ENCODE peak calls at places on chromosome 14, in ten cellular contexts. T is fibroblast of the conjunctiva; O is AG08396; W is stimulated activated CD8-positive, alpha-beta memory T cell treated with anti-CD3 and anti-CD28 coated beads, Interleukin-4, amount 100 ng/mL, for 1 hour; N is retina; G is left cardiac atrium; V is non-pigmented ciliary epithelial cell; K is T-helper 1 cell; Y is gastrocnemius medialis; P is M059J. X is an unnamed sample.

GRCh38 chr14:100747021-100747586 is 20.4 kb downstream of the DLK1 start:
- DNase-seq in Y (no peak), N (no peak), W (no peak), K (no peak), O (peak; percentile 45), P (peak; percentile 88), V (peak; percentile 65), T (peak; percentile 89), G (no peak), X (no peak)

GRCh38 chr14:34944744-34945143 is 38.0 kb upstream of the SRP54 start:
- DNase-seq in W (no peak), G (no peak), N (no peak), O (no peak), Y (no peak), T (no peak), P (no peak), K (no peak), V (no peak), X (no peak)

GRCh38 chr14:34766611-34767010 is 52.2 kb upstream of the CFL2 start:
- DNase-seq in T (peak; percentile 38), Y (no peak), P (no peak), O (no peak), V (no peak), G (no peak), N (no peak), K (no peak), W (no peak), X (no peak)

GRCh38 chr14:75406102-75406501 is 21.7 kb upstream of the JDP2 start:
- DNase-seq in W (no peak), T (no peak), P (no peak), G (no peak), K (no peak), O (no peak), Y (no peak), V (no peak), N (no peak), X (no peak)

GRCh38 chr14:92503756-92504491 is 9.7 kb upstream of the RIN3 start:
- DNase-seq in T (no peak), O (peak; percentile 57), Y (no peak), V (no peak), W (no peak), N (no peak), K (no peak), G (no peak), P (peak; percentile 96), X (no peak)

GRCh38 chr14:100536141-100536540 is 51.1 kb downstream of the BEGAIN start:
- DNase-seq in O (no peak), V (no peak), P (no peak), G (no peak), Y (no peak), T (no peak), K (no peak), N (no peak), W (no peak), X (peak; percentile 10)

GRCh38 chr14:74614508-74615495 is 2.8 kb upstream of the LTBP2 start:
- DNase-seq in V (no peak), P (peak; percentile 62), Y (no peak), T (no peak), O (no peak), G (no peak), N (no peak), W (no peak), K (no peak), X (no peak)

GRCh38 chr14:90488256-90488655 is 91.4 kb downstream of the CALM1 start:
- DNase-seq in G (no peak), Y (no peak), N (no peak), K (no peak), P (no peak), T (no peak), V (no peak), O (no peak), W (no peak), X (no peak)

GRCh38 chr14:23633160-23633701 is 2.9 kb upstream of the DHRS2 start:
- DNase-seq in P (no peak), W (no peak), G (no peak), Y (no peak), K (no peak), O (no peak), V (no peak), T (no peak), N (peak; percentile 21), X (no peak)

GRCh38 chr14:76985021-76985420 is 43.5 kb downstream of the IRF2BPL start:
- DNase-seq in O (no peak), Y (no peak), G (no peak), N (no peak), K (no peak), V (peak; percentile 36), T (no peak), P (no peak), W (no peak), X (no peak)

GRCh38 chr14:53942970-53943750 is 13.5 kb downstream of the BMP4 start:
- DNase-seq in T (no peak), W (no peak), G (no peak), N (no peak), P (no peak), Y (no peak), K (no peak), O (no peak), V (no peak), X (no peak)

GRCh38 chr14:102055181-102055901 is 31.5 kb downstream of the HSP90AA1 start:
- DNase-seq in P (peak; percentile 68), K (no peak), N (no peak), O (peak; percentile 83), Y (no peak), T (peak; percentile 13), W (no peak), V (peak; percentile 50), G (no peak), X (no peak)

GRCh38 chr14:100717371-100717770 is 9.3 kb upstream of the DLK1 start:
- DNase-seq in V (no peak), O (no peak), W (no peak), Y (no peak), G (no peak), K (no peak), T (no peak), N (no peak), P (no peak), X (no peak)

GRCh38 chr14:61812347-61813100 is 50.3 kb downstream of the SNAPC1 start:
- DNase-seq in Y (no peak), P (no peak), V (no peak), T (no peak), O (peak; percentile 43), G (peak; percentile 25), W (no peak), K (no peak), N (peak; percentile 81), X (no peak)

GRCh38 chr14:102481791-102482238 is 27.8 kb downstream of the ANKRD9 start:
- DNase-seq in Y (no peak), G (no peak), O (no peak), V (peak; percentile 11), P (peak; percentile 59), W (no peak), N (no peak), K (no peak), T (no peak), X (no peak)

GRCh38 chr14:101727611-101728010 is 33.9 kb upstream of the PPP2R5C start:
- DNase-seq in K (no peak), G (no peak), O (no peak), P (no peak), W (no peak), N (no peak), Y (no peak), T (no peak), V (no peak), X (no peak)

GRCh38 chr14:89444044-89444443 is 27.0 kb upstream of the FOXN3 start:
- DNase-seq in T (no peak), P (no peak), Y (no peak), G (no peak), O (no peak), N (no peak), V (no peak), K (no peak), W (no peak), X (no peak)

GRCh38 chr14:94145902-94146527 is 16.6 kb upstream of the IFI27L2 start:
- DNase-seq in O (no peak), P (no peak), N (no peak), T (no peak), V (no peak), K (no peak), Y (no peak), W (no peak), G (no peak), X (no peak)

GRCh38 chr14:52267501-52268190 is at the start of gene PTGDR:
- DNase-seq in V (no peak), K (peak; percentile 40), T (no peak), G (peak; percentile 54), N (peak; percentile 72), P (peak; percentile 14), Y (no peak), W (peak; percentile 21), O (peak; percentile 12), X (no peak)

GRCh38 chr14:73252491-73253322 is 15.4 kb downstream of the PAPLN start:
- DNase-seq in O (no peak), T (no peak), Y (no peak), G (no peak), N (no peak), W (no peak), K (no peak), V (no peak), P (no peak), X (no peak)

GRCh38 chr14:69803753-69804152 is 6.7 kb upstream of the SLC10A1 start:
- DNase-seq in G (no peak), Y (no peak), K (no peak), W (no peak), V (no peak), O (no peak), N (no peak), T (no peak), P (no peak), X (no peak)

GRCh38 chr14:49303952-49304516 is 282.1 kb downstream of the RPS29 start:
- DNase-seq in G (no peak), P (peak; percentile 2), K (no peak), W (no peak), T (no peak), O (peak; percentile 10), N (peak; percentile 50), V (no peak), Y (no peak), X (peak; percentile 8)

GRCh38 chr14:37903561-37904191 is 304.0 kb upstream of the SSTR1 start:
- DNase-seq in O (peak; percentile 35), T (peak; percentile 31), P (peak; percentile 28), Y (no peak), W (no peak), N (peak; percentile 48), G (no peak), K (no peak), V (peak; percentile 9), X (peak; percentile 42)

GRCh38 chr14:36655571-36655962 is 6.1 kb upstream of the PAX9 start:
- DNase-seq in T (no peak), G (no peak), O (no peak), K (no peak), P (no peak), N (peak; percentile 32), V (no peak), W (no peak), Y (no peak), X (no peak)

GRCh38 chr14:42335918-42336317 is 729.2 kb downstream of the LRFN5 start:
- DNase-seq in O (no peak), K (no peak), V (no peak), W (no peak), T (no peak), Y (no peak), N (no peak), G (no peak), P (no peak), X (no peak)

GRCh38 chr14:36818794-36819384 is 157.2 kb downstream of the PAX9 start:
- DNase-seq in G (no peak), P (peak; percentile 30), K (no peak), V (peak; percentile 23), T (no peak), W (no peak), N (no peak), O (no peak), Y (no peak), X (no peak)

GRCh38 chr14:104795781-104796681 is 483 bp upstream of the AKT1 start:
- DNase-seq in G (peak; percentile 64), K (peak; percentile 50), W (peak; percentile 23), P (peak; percentile 22), Y (no peak), O (peak; percentile 93), T (no peak), V (no peak), N (no peak), X (no peak)

GRCh38 chr14:21825147-21825743 is 151.6 kb upstream of the OR4E1 start:
- DNase-seq in O (peak; percentile 12), K (no peak), V (no peak), Y (no peak), G (no peak), T (no peak), P (no peak), W (no peak), N (no peak), X (no peak)

X was measured in tibial nerve.